ENCODE peak calls at places on chromosomes 12 and 14, in nine cellular contexts. S is endothelial cell of umbilical vein, A is mucosa of descending colon, F is dorsolateral prefrontal cortex, U is A172, C is anterior cingulate cortex, Q is AG09319, H is NCI-H2171, P is GM13977. K is an unnamed sample.

GRCh38 chr14:23423657-23424056 is 11.8 kb downstream of the MYH7 start:
- DNase-seq in A (no peak), F (no peak), P (no peak), Q (no peak), U (no peak), C (no peak), S (no peak), H (no peak), K (no peak)

GRCh38 chr14:85333313-85333712 is 196.6 kb upstream of the FLRT2 start:
- DNase-seq in F (no peak), C (no peak), P (no peak), A (no peak), Q (no peak), U (peak), S (peak), H (no peak), K (no peak)

GRCh38 chr12:65496617-65497016 is 218.1 kb downstream of the MSRB3 start:
- DNase-seq in P (no peak), A (no peak), H (no peak), C (no peak), F (no peak), S (no peak), U (no peak), Q (no peak), K (no peak)

GRCh38 chr12:48084066-48084465 is 21.8 kb downstream of the SENP1 start:
- DNase-seq in A (no peak), U (no peak), F (no peak), C (no peak), S (peak), Q (no peak), H (no peak), P (no peak), K (no peak)

GRCh38 chr14:90453401-90453951 is 56.6 kb downstream of the CALM1 start:
- DNase-seq in Q (no peak), H (peak), A (no peak), C (peak), F (no peak), P (no peak), U (no peak), S (peak), K (no peak)

GRCh38 chr14:24712909-24713308 is 78.9 kb upstream of the GZMB start:
- DNase-seq in U (no peak), A (no peak), Q (no peak), P (no peak), F (no peak), H (no peak), S (no peak), C (no peak), K (no peak)

GRCh38 chr14:93430319-93430801 is 379 bp upstream of the UNC79 start:
- DNase-seq in S (no peak), A (no peak), H (peak), U (no peak), F (peak), C (peak), P (no peak), Q (no peak), K (no peak)

GRCh38 chr12:49414364-49414763 is 47.1 kb downstream of the SPATS2 start:
- DNase-seq in U (no peak), C (no peak), P (no peak), F (no peak), Q (no peak), S (no peak), H (no peak), A (no peak), K (no peak)

GRCh38 chr14:21846227-21846885 is 172.7 kb upstream of the OR4E1 start:
- DNase-seq in S (peak), A (peak), U (no peak), H (peak), F (peak), P (peak), Q (no peak), C (peak), K (peak)

GRCh38 chr12:131097247-131098177 is 143.8 kb downstream of the ADGRD1 start:
- DNase-seq in H (no peak), Q (no peak), S (no peak), A (no peak), F (peak), U (no peak), P (no peak), C (no peak), K (no peak)